ENCODE peak calls at places on chromosomes 3 and 15, in six cellular contexts. F is psoas muscle, M is esophagus muscularis mucosa, R is mucosa of descending colon, I is transverse colon, H is cardiac muscle cell. S is an unnamed sample.

GRCh38 chr3:78134496-78134895 is 1094.6 kb downstream of the ROBO2 start:
- DNase-seq in F (no peak), M (no peak), R (no peak), I (no peak), H (no peak), S (no peak)

GRCh38 chr3:21729888-21730459 is 21.0 kb downstream of the ZNF385D start:
- DNase-seq in F (no peak), M (no peak), R (no peak), I (no peak), H (no peak), S (peak)

GRCh38 chr3:16026753-16027152 is 147.7 kb upstream of the GALNT15 start:
- DNase-seq in F (no peak), M (no peak), R (no peak), I (no peak), H (no peak), S (no peak)

GRCh38 chr15:72116680-72117447 is 1.1 kb downstream of the MYO9A start:
- DNase-seq in F (peak), M (no peak), R (peak), I (peak), H (peak), S (no peak)

GRCh38 chr3:105773291-105773690 is 95.5 kb downstream of the CBLB start:
- DNase-seq in F (no peak), M (no peak), R (no peak), I (no peak), H (no peak), S (no peak)

GRCh38 chr15:42920281-42921048 is at the start of gene TTBK2:
- DNase-seq in F (peak), M (peak), R (peak), I (peak), H (peak), S (peak)

GRCh38 chr15:50628421-50628820 is 58.2 kb downstream of the TRPM7 start:
- DNase-seq in F (no peak), M (no peak), R (no peak), I (no peak), H (no peak), S (no peak)

GRCh38 chr3:157501863-157502262 is 1.4 kb downstream of the VEPH1 start:
- DNase-seq in F (no peak), M (no peak), R (no peak), I (no peak), H (no peak), S (no peak)

GRCh38 chr3:40877651-40878463 is 321.4 kb upstream of the CTNNB1 start:
- DNase-seq in F (peak), M (no peak), R (peak), I (peak), H (no peak), S (peak)

GRCh38 chr3:146131616-146132410 is 29.2 kb downstream of the PLOD2 start:
- DNase-seq in F (no peak), M (no peak), R (no peak), I (no peak), H (no peak), S (peak)

GRCh38 chr3:180930526-180930925 is 18.1 kb downstream of the FXR1 start:
- DNase-seq in F (no peak), M (no peak), R (no peak), I (no peak), H (no peak), S (no peak)
- H3K4me3 ChIP-seq in F (no peak), M (no peak), R (no peak), I (no peak), H (no peak), S (no peak)

DNA sequence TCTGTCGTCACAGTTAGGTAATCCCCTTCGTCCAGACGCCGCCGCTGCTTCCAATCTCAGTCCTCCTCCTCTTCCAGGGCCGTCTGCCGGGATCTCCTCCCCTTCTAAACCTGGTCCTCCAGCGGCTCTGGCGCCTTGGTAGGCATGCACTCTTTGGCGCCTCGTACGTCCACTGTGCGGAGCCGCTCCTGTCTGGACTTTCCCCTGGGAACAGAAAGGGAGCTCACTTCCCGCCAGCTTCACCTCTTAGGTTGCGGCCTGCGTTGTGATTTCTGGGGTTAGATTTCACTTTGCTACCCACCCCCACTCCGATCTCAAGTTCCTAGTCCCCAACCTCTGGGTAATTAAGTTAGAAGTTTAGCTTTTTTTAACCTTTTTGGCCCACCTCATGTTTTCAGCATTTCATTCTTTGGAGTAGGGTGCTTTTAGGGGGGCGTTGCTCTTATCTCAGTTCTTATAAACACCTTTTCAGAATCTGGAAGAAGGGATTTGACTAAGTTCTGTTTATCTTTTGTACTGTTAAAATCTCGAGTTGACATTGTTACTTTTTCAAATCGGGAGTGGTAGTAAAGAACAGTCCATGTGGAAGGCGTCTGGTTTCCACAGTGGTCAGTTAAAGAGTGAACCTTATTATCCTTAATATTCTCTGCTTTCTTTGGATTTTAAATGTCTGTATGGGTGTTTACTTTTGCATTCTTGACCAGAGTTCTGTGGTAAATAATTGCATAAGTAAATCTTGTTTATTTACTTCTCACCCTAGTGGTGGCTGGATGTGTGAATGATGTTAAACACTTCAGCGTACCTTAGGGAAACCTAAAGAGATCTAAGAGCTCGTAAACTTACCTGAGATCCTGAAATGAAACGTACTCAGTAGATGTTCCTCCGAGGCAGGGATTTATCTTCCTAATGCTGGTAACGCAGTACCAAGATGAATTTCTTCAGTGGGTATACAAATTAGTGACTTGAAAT is 611 bp downstream of the CTDSPL2 start:
- DNase-seq in F (no peak), M (no peak), R (no peak), I (peak), H (peak), S (peak)
- TF ChIP-seq CTCF in F (no peak), M (no peak), R (no peak), I (no peak), H (no peak), S (no peak)

GRCh38 chr15:70420421-70421196 is 322.9 kb upstream of the TLE3 start:
- DNase-seq in F (no peak), M (no peak), R (no peak), I (no peak), H (peak), S (no peak)

GRCh38 chr15:70421197-70421482 is 323.4 kb upstream of the TLE3 start:
- DNase-seq in F (no peak), M (no peak), R (no peak), I (no peak), H (no peak), S (no peak)

GRCh38 chr15:70417536-70417935 is 319.8 kb upstream of the TLE3 start:
- DNase-seq in F (no peak), M (no peak), R (no peak), I (no peak), H (peak), S (no peak)

GRCh38 chr15:70416851-70417250 is 319.1 kb upstream of the TLE3 start:
- DNase-seq in F (no peak), M (no peak), R (no peak), I (no peak), H (no peak), S (no peak)

DNA sequence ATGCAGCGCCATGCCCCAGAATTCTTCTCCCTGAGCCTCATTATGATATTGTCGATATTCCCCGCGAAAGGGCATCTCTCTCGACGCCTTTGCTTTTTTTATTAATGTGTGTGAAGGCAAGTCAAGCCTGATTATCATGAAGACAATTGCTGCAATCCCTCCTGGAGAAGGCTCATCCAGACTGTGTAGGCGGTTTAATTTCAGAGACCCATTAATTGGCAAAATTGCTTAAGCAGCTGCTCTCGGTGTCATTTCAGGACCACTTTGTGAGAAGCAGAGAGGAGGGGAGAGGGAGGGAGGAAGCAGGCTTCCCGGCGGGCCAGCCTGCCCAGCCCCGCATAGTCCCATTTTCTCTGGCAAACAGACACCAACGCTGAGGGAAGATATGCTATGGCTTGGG is 321.3 kb upstream of the TLE3 start:
- DNase-seq in F (no peak), M (no peak), R (no peak), I (no peak), H (no peak), S (no peak)
- H3K4me3 ChIP-seq in F (no peak), M (no peak), R (no peak), I (no peak), H (no peak), S (no peak)

GRCh38 chr3:190016966-190017365 is 103.7 kb downstream of the P3H2 start:
- DNase-seq in F (no peak), M (no peak), R (no peak), I (no peak), H (no peak), S (no peak)

GRCh38 chr3:190019020-190019419 is 101.7 kb downstream of the P3H2 start:
- DNase-seq in F (no peak), M (no peak), R (no peak), I (no peak), H (peak), S (no peak)

GRCh38 chr3:190018460-190018859 is 102.2 kb downstream of the P3H2 start:
- DNase-seq in F (no peak), M (no peak), R (no peak), I (no peak), H (no peak), S (no peak)

GRCh38 chr3:190019840-190020239 is 100.9 kb downstream of the P3H2 start:
- DNase-seq in F (no peak), M (no peak), R (no peak), I (no peak), H (no peak), S (no peak)

DNA sequence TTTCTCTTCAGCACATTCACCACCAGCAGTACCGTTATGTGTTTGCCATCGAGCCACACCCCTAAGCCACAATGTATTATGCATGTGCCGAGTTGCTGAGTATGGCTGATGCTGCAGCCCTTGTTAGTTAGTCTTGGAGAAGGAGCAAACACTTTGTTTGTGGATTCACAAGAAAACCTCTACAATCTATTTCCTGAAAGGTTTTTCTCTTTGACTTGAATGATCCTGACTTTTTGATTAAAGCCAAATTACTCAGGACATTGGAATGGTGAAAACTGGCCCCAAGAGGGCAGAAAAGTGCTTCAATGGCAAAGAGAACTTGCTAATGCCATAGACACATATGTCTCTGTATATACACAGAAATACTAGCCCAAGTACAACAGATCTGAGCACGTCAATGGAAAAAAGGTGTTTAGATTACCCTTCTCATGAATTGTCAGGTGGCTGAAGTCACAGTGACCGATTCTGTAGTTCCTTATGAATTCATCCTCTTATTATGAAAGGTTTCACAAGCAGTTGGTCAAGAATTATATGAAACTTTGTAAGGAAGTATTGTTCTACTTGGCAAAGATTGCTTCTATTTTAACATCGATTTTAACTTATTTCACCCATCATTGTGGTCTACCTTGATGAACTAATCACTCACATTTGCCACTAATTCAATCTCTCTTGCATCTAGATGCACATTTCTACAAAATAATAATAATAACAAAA is 103.0 kb downstream of the P3H2 start:
- DNase-seq in F (no peak), M (no peak), R (no peak), I (peak), H (peak), S (peak)
- TF ChIP-seq CTCF in F (peak), M (peak), R (no peak), I (peak), H (peak), S (peak)

GRCh38 chr3:154990543-154990942 is 89.6 kb upstream of the MME start:
- DNase-seq in F (no peak), M (no peak), R (no peak), I (no peak), H (no peak), S (no peak)

GRCh38 chr3:154987846-154988245 is 92.3 kb upstream of the MME start:
- DNase-seq in F (no peak), M (no peak), R (no peak), I (no peak), H (no peak), S (no peak)

DNA sequence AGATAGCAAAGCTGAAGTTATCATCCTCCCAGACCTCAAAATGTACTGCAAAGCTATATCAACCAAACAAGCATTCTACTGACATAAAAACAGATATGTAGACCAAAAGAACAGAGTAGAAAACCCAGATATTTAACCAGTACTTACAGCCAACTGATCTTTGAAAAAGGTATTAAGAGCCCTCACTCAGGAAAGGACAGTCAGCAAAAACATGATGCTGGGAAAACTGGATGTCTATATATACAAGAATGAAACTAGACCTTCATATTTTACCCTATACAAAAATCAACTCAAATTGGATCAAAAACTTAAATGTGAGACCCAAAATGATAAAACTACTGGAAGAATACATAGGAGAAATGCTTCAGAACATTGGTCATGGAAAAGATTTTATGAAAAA is 87.5 kb upstream of the MME start:
- DNase-seq in F (no peak), M (no peak), R (no peak), I (no peak), H (no peak), S (no peak)
- H3K4me3 ChIP-seq in F (no peak), M (no peak), R (no peak), I (no peak), H (no peak), S (no peak)

GRCh38 chr3:76321615-76322014 is 536.3 kb upstream of the ZNF717 start:
- DNase-seq in F (no peak), M (no peak), R (no peak), I (no peak), H (no peak), S (no peak)

DNA sequence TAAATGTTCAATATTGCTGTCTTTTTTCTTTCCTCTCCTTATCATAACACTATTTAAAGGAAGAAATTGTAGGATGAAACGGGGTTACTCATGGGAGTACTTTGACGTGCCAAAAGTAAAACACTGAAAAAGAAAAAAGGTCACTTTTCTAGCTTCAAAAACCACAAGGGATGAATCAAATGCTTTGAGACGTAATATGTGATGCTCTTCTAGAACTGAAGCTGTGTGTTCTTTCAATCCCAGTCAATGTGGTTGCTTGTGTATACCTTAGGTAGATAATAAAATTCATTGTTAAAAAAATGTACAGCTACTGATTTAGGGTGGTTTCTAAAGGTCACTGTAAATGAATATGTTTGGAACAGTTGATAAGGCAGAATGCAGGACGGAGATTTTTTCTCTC is 538.8 kb upstream of the ZNF717 start:
- DNase-seq in F (no peak), M (no peak), R (no peak), I (no peak), H (no peak), S (peak)
- TF ChIP-seq CTCF in F (no peak), M (no peak), R (no peak), I (no peak), H (no peak), S (no peak)

GRCh38 chr3:187025254-187025655 is 94.9 kb downstream of the ST6GAL1 start:
- DNase-seq in F (no peak), M (no peak), R (no peak), I (no peak), H (no peak), S (no peak)
- H3K4me3 ChIP-seq in F (no peak), M (no peak), R (no peak), I (no peak), H (no peak), S (no peak)

DNA sequence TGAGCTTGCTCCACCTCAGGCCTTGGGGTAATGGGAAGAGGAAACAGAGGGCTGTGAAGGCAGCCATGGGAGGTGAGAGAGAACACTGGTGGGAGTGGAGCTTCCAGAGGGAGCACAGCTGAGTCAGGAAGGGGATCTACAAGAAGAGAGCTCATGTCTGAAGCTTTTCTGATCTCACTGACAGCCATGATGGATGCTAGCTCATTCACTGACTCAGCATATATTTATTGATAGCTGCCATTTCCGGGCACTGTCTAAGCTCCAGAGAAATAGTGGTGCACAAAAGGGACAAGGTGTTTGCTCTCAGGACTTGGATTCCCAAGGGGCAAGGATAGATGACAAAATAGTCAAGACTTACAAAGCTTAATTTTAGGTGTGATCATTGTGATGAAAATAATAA is 218.8 kb downstream of the CLSTN2 start:
- DNase-seq in F (no peak), M (peak), R (no peak), I (no peak), H (no peak), S (no peak)
- TF ChIP-seq CTCF in F (no peak), M (no peak), R (no peak), I (no peak), H (no peak), S (no peak)

GRCh38 chr3:194688207-194688711 is 2.6 kb downstream of the FAM43A start:
- DNase-seq in F (peak), M (no peak), R (peak), I (peak), H (no peak), S (peak)

GRCh38 chr3:194686816-194687637 is 1.3 kb downstream of the FAM43A start:
- DNase-seq in F (peak), M (no peak), R (peak), I (peak), H (peak), S (peak)

GRCh38 chr3:194688946-194689345 is 3.3 kb downstream of the FAM43A start:
- DNase-seq in F (no peak), M (no peak), R (no peak), I (no peak), H (no peak), S (no peak)

GRCh38 chr3:194686414-194686815 is 732 bp downstream of the FAM43A start:
- DNase-seq in F (no peak), M (no peak), R (no peak), I (no peak), H (no peak), S (no peak)

GRCh38 chr3:194687638-194688206 is 2.0 kb downstream of the FAM43A start:
- DNase-seq in F (peak), M (no peak), R (peak), I (peak), H (peak), S (peak)
- H3K4me3 ChIP-seq in F (peak), M (peak), R (peak), I (peak), H (peak), S (peak)

GRCh38 chr3:190854062-190854461 is 8.4 kb downstream of the GMNC start:
- DNase-seq in F (no peak), M (no peak), R (no peak), I (no peak), H (no peak), S (no peak)

GRCh38 chr3:190853464-190853863 is 9.0 kb downstream of the GMNC start:
- DNase-seq in F (no peak), M (no peak), R (no peak), I (no peak), H (no peak), S (no peak)

GRCh38 chr3:190860531-190860930 is 2.0 kb downstream of the GMNC start:
- DNase-seq in F (no peak), M (no peak), R (no peak), I (no peak), H (no peak), S (no peak)

GRCh38 chr3:190849607-190850006 is 12.9 kb downstream of the GMNC start:
- DNase-seq in F (no peak), M (no peak), R (no peak), I (no peak), H (no peak), S (no peak)

GRCh38 chr3:190855151-190855550 is 7.3 kb downstream of the GMNC start:
- DNase-seq in F (no peak), M (no peak), R (no peak), I (no peak), H (no peak), S (no peak)
- TF ChIP-seq CTCF in F (no peak), M (no peak), R (no peak), I (no peak), H (no peak), S (no peak)

S was measured in astrocyte of the spinal cord.